ENCODE peak calls at places on chromosomes 6 and 20, in four cellular contexts. One of them, this sample, is unnamed.

GRCh38 chr20:25248501-25249172 is 752 bp downstream of the PYGB start:
- DNase-seq in T47D: peak; percentile 31
- DNase-seq in cardiac fibroblast: peak; percentile 42
- DNase-seq in lung: no peak
- DNase-seq in this sample: peak; percentile 55

GRCh38 chr6:111515259-111515658 is 32.2 kb upstream of the REV3L start:
- DNase-seq in lung: no peak
- DNase-seq in cardiac fibroblast: no peak
- DNase-seq in T47D: no peak
- DNase-seq in this sample: no peak

GRCh38 chr6:160029525-160029924 is 60.6 kb downstream of the IGF2R start:
- DNase-seq in lung: peak; percentile 25
- DNase-seq in cardiac fibroblast: no peak
- DNase-seq in T47D: no peak
- DNase-seq in this sample: no peak

GRCh38 chr6:42338573-42339218 is 113.0 kb downstream of the TRERF1 start:
- DNase-seq in cardiac fibroblast: peak; percentile 99
- DNase-seq in T47D: no peak
- DNase-seq in lung: no peak
- DNase-seq in this sample: no peak

GRCh38 chr6:54621285-54621684 is 225.3 kb upstream of the FAM83B start:
- DNase-seq in T47D: peak; percentile 18
- DNase-seq in lung: no peak
- DNase-seq in cardiac fibroblast: peak; percentile 21
- DNase-seq in this sample: no peak

GRCh38 chr20:53077373-53078205 is 105.4 kb downstream of the TSHZ2 start:
- DNase-seq in T47D: no peak
- DNase-seq in lung: no peak
- DNase-seq in cardiac fibroblast: no peak
- DNase-seq in this sample: no peak

GRCh38 chr20:58647162-58647813 is 3.8 kb upstream of the STX16 start:
- DNase-seq in cardiac fibroblast: no peak
- DNase-seq in T47D: no peak
- DNase-seq in lung: no peak
- DNase-seq in this sample: no peak

GRCh38 chr6:53320964-53321363 is 27.8 kb downstream of the ELOVL5 start:
- DNase-seq in lung: no peak
- DNase-seq in T47D: no peak
- DNase-seq in cardiac fibroblast: peak; percentile 17
- DNase-seq in this sample: no peak

GRCh38 chr20:43736588-43737091 is 9.8 kb upstream of the GTSF1L start:
- DNase-seq in lung: no peak
- DNase-seq in T47D: peak; percentile 47
- DNase-seq in cardiac fibroblast: no peak
- DNase-seq in this sample: no peak

GRCh38 chr20:49034070-49034732 is 11.9 kb upstream of the CSE1L start:
- DNase-seq in T47D: no peak
- DNase-seq in lung: no peak
- DNase-seq in cardiac fibroblast: no peak
- DNase-seq in this sample: no peak

GRCh38 chr6:52507557-52508260 is 69.2 kb downstream of the TRAM2 start:
- DNase-seq in lung: no peak
- DNase-seq in cardiac fibroblast: peak; percentile 87
- DNase-seq in T47D: no peak
- DNase-seq in this sample: no peak

GRCh38 chr20:63053430-63054102 is 46.8 kb upstream of the BHLHE23 start:
- DNase-seq in cardiac fibroblast: no peak
- DNase-seq in T47D: no peak
- DNase-seq in lung: no peak
- DNase-seq in this sample: no peak

GRCh38 chr6:45574885-45575284 is 197.2 kb upstream of the SUPT3H start:
- DNase-seq in cardiac fibroblast: peak; percentile 11
- DNase-seq in T47D: peak; percentile 30
- DNase-seq in lung: no peak
- DNase-seq in this sample: no peak

This sample was measured in occipital lobe.